ENCODE peak calls at places on chromosomes 4 and X, in seven cellular contexts. One of them, this sample, is unnamed.

GRCh38 chr4:150010525-150011126 is 67.6 kb upstream of the DCLK2 start:
- DNase-seq in lower lobe of right lung: no peak
- DNase-seq in GM23338: peak; percentile 80
- DNase-seq in foreskin fibroblast: peak; percentile 37
- DNase-seq in nephron progenitor cell: peak; percentile 9
- DNase-seq in activated B cell treated with CpG ODN at 0.5 μM for 24 hours: no peak
- DNase-seq in mesothelial cell of epicardium: no peak
- DNase-seq in this sample: no peak

GRCh38 chr4:176538217-176538925 is 218.6 kb downstream of the SPCS3 start:
- DNase-seq in lower lobe of right lung: no peak
- DNase-seq in GM23338: no peak
- DNase-seq in foreskin fibroblast: peak; percentile 88
- DNase-seq in nephron progenitor cell: no peak
- DNase-seq in activated B cell treated with CpG ODN at 0.5 μM for 24 hours: no peak
- DNase-seq in mesothelial cell of epicardium: no peak
- DNase-seq in this sample: no peak

GRCh38 chr4:3074846-3075651 is 568 bp downstream of the HTT start:
- DNase-seq in lower lobe of right lung: peak; percentile 84
- DNase-seq in GM23338: peak; percentile 91
- DNase-seq in foreskin fibroblast: peak; percentile 37
- DNase-seq in nephron progenitor cell: peak; percentile 82
- DNase-seq in activated B cell treated with CpG ODN at 0.5 μM for 24 hours: peak; percentile 39
- DNase-seq in mesothelial cell of epicardium: peak; percentile 44
- DNase-seq in this sample: peak; percentile 89

GRCh38 chrX:73401591-73402266 is 45.1 kb upstream of the CDX4 start:
- DNase-seq in lower lobe of right lung: no peak
- DNase-seq in GM23338: peak; percentile 20
- DNase-seq in foreskin fibroblast: no peak
- DNase-seq in nephron progenitor cell: peak; percentile 50
- DNase-seq in activated B cell treated with CpG ODN at 0.5 μM for 24 hours: no peak
- DNase-seq in mesothelial cell of epicardium: no peak
- DNase-seq in this sample: no peak

GRCh38 chr4:61202638-61203495 is 2.7 kb downstream of the ADGRL3 start:
- DNase-seq in lower lobe of right lung: no peak
- DNase-seq in GM23338: peak; percentile 63
- DNase-seq in foreskin fibroblast: no peak
- DNase-seq in nephron progenitor cell: peak; percentile 42
- DNase-seq in activated B cell treated with CpG ODN at 0.5 μM for 24 hours: no peak
- DNase-seq in mesothelial cell of epicardium: no peak
- DNase-seq in this sample: no peak

GRCh38 chrX:41723305-41723704 is 676 bp upstream of the GPR82 start:
- DNase-seq in lower lobe of right lung: no peak
- DNase-seq in GM23338: no peak
- DNase-seq in foreskin fibroblast: peak; percentile 16
- DNase-seq in nephron progenitor cell: no peak
- DNase-seq in activated B cell treated with CpG ODN at 0.5 μM for 24 hours: no peak
- DNase-seq in mesothelial cell of epicardium: no peak
- DNase-seq in this sample: no peak

GRCh38 chr4:165359501-165359900 is 19.3 kb upstream of the CPE start:
- DNase-seq in lower lobe of right lung: no peak
- DNase-seq in GM23338: no peak
- DNase-seq in foreskin fibroblast: no peak
- DNase-seq in nephron progenitor cell: no peak
- DNase-seq in activated B cell treated with CpG ODN at 0.5 μM for 24 hours: no peak
- DNase-seq in mesothelial cell of epicardium: no peak
- DNase-seq in this sample: no peak

GRCh38 chr4:175810360-175810759 is 1.7 kb downstream of the GPM6A start:
- DNase-seq in lower lobe of right lung: no peak
- DNase-seq in GM23338: no peak
- DNase-seq in foreskin fibroblast: no peak
- DNase-seq in nephron progenitor cell: no peak
- DNase-seq in activated B cell treated with CpG ODN at 0.5 μM for 24 hours: no peak
- DNase-seq in mesothelial cell of epicardium: no peak
- DNase-seq in this sample: no peak

GRCh38 chr4:52588771-52589591 is 70.1 kb downstream of the USP46 start:
- DNase-seq in lower lobe of right lung: no peak
- DNase-seq in GM23338: no peak
- DNase-seq in foreskin fibroblast: peak; percentile 74
- DNase-seq in nephron progenitor cell: no peak
- DNase-seq in activated B cell treated with CpG ODN at 0.5 μM for 24 hours: no peak
- DNase-seq in mesothelial cell of epicardium: no peak
- DNase-seq in this sample: no peak

GRCh38 chr4:133868856-133869255 is 332.7 kb downstream of the PABPC4L start:
- DNase-seq in lower lobe of right lung: no peak
- DNase-seq in GM23338: no peak
- DNase-seq in foreskin fibroblast: no peak
- DNase-seq in nephron progenitor cell: no peak
- DNase-seq in activated B cell treated with CpG ODN at 0.5 μM for 24 hours: no peak
- DNase-seq in mesothelial cell of epicardium: no peak
- DNase-seq in this sample: no peak

GRCh38 chr4:39706334-39706733 is 8.4 kb downstream of the UBE2K start:
- DNase-seq in lower lobe of right lung: no peak
- DNase-seq in GM23338: no peak
- DNase-seq in foreskin fibroblast: peak; percentile 86
- DNase-seq in nephron progenitor cell: no peak
- DNase-seq in activated B cell treated with CpG ODN at 0.5 μM for 24 hours: no peak
- DNase-seq in mesothelial cell of epicardium: no peak
- DNase-seq in this sample: no peak

GRCh38 chr4:84968936-84969335 is 2.4 kb upstream of the WDFY3 start:
- DNase-seq in lower lobe of right lung: no peak
- DNase-seq in GM23338: no peak
- DNase-seq in foreskin fibroblast: no peak
- DNase-seq in nephron progenitor cell: no peak
- DNase-seq in activated B cell treated with CpG ODN at 0.5 μM for 24 hours: no peak
- DNase-seq in mesothelial cell of epicardium: no peak
- DNase-seq in this sample: no peak

GRCh38 chrX:109841257-109841656 is 108.2 kb upstream of the ACSL4 start:
- DNase-seq in lower lobe of right lung: no peak
- DNase-seq in GM23338: no peak
- DNase-seq in foreskin fibroblast: no peak
- DNase-seq in nephron progenitor cell: no peak
- DNase-seq in activated B cell treated with CpG ODN at 0.5 μM for 24 hours: no peak
- DNase-seq in mesothelial cell of epicardium: no peak
- DNase-seq in this sample: no peak

DNA sequence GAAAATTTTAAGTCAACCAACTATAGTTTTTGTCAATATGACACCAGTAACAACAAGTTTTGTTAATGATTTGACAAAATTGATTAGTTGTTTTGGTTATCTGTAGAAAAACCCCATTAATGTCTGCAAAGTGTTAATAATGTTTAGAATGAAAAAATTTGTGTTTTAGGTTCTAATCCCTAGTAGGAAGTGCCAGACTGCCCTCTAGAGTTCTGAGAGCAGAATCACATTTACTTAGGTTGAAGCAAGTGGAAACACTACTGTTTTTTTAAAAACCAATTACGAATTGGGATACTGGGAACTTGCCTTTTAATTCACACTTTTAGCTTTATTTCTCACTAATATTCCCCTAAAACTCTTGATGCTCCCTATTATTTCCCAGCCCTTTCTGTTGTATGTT is 101.1 kb upstream of the CYLC1 start:
- DNase-seq in lower lobe of right lung: no peak
- DNase-seq in GM23338: peak; percentile 27
- DNase-seq in foreskin fibroblast: no peak
- DNase-seq in nephron progenitor cell: no peak
- DNase-seq in activated B cell treated with CpG ODN at 0.5 μM for 24 hours: no peak
- DNase-seq in mesothelial cell of epicardium: no peak
- DNase-seq in this sample: no peak
- TF ChIP-seq CTCF in lower lobe of right lung: peak; percentile 12
- TF ChIP-seq CTCF in GM23338: peak; percentile 49
- TF ChIP-seq CTCF in foreskin fibroblast: no peak
- TF ChIP-seq CTCF in nephron progenitor cell: peak; percentile 60
- TF ChIP-seq CTCF in activated B cell treated with CpG ODN at 0.5 μM for 24 hours: no peak
- TF ChIP-seq CTCF in mesothelial cell of epicardium: no peak
- TF ChIP-seq CTCF in this sample: peak; percentile 24

GRCh38 chr4:2008671-2008920 is 178 bp downstream of the NELFA start:
- DNase-seq in lower lobe of right lung: no peak
- DNase-seq in GM23338: peak; percentile 48
- DNase-seq in foreskin fibroblast: no peak
- DNase-seq in nephron progenitor cell: no peak
- DNase-seq in activated B cell treated with CpG ODN at 0.5 μM for 24 hours: no peak
- DNase-seq in mesothelial cell of epicardium: no peak
- DNase-seq in this sample: no peak

GRCh38 chr4:2006956-2007653 is 1.7 kb downstream of the NELFA start:
- DNase-seq in lower lobe of right lung: no peak
- DNase-seq in GM23338: no peak
- DNase-seq in foreskin fibroblast: peak; percentile 9
- DNase-seq in nephron progenitor cell: no peak
- DNase-seq in activated B cell treated with CpG ODN at 0.5 μM for 24 hours: no peak
- DNase-seq in mesothelial cell of epicardium: no peak
- DNase-seq in this sample: peak; percentile 21

GRCh38 chr4:2008921-2009650 is at the start of gene NELFA:
- DNase-seq in lower lobe of right lung: peak; percentile 97
- DNase-seq in GM23338: peak; percentile 99
- DNase-seq in foreskin fibroblast: peak; percentile 89
- DNase-seq in nephron progenitor cell: peak; percentile 93
- DNase-seq in activated B cell treated with CpG ODN at 0.5 μM for 24 hours: peak; percentile 93
- DNase-seq in mesothelial cell of epicardium: peak; percentile 88
- DNase-seq in this sample: peak; percentile 98

GRCh38 chr4:2007804-2008670 is 737 bp downstream of the NELFA start:
- DNase-seq in lower lobe of right lung: peak; percentile 53
- DNase-seq in GM23338: peak; percentile 30
- DNase-seq in foreskin fibroblast: no peak
- DNase-seq in nephron progenitor cell: peak; percentile 48
- DNase-seq in activated B cell treated with CpG ODN at 0.5 μM for 24 hours: no peak
- DNase-seq in mesothelial cell of epicardium: no peak
- DNase-seq in this sample: peak; percentile 65

DNA sequence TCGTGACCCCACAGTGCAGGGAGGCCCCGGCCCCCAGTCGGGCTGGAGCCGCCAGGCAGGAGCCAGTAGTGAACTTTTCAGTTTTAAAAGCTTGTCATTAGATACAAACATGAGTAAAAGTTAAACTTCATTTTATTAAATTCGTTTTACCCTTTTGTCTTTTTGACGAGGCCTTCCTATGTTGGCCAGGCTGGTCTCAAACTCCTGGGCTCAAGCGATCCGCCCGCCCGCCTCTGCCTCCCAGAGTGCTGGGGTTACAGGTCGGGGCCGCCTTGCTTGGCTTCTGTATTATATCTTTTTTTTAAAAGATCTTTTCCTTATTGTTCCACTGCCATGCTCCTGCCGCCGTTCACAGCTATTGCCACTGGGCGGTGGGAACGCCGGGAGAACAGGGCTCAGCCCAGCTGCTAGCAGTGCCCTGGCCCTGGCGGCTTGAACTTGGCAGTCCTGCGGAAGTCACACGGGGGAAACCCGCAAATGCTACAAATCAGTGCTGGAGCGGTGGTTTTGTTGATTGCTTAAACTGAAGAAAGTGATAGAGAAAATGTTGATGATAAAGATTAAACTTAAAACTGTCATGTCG is 968 bp upstream of the NELFA start:
- DNase-seq in lower lobe of right lung: peak; percentile 79
- DNase-seq in GM23338: peak; percentile 78
- DNase-seq in foreskin fibroblast: peak; percentile 62
- DNase-seq in nephron progenitor cell: peak; percentile 60
- DNase-seq in activated B cell treated with CpG ODN at 0.5 μM for 24 hours: peak; percentile 31
- DNase-seq in mesothelial cell of epicardium: no peak
- DNase-seq in this sample: peak; percentile 86
- TF ChIP-seq CTCF in lower lobe of right lung: peak; percentile 23
- TF ChIP-seq CTCF in GM23338: peak; percentile 20
- TF ChIP-seq CTCF in foreskin fibroblast: no peak
- TF ChIP-seq CTCF in nephron progenitor cell: no peak
- TF ChIP-seq CTCF in activated B cell treated with CpG ODN at 0.5 μM for 24 hours: no peak
- TF ChIP-seq CTCF in mesothelial cell of epicardium: no peak
- TF ChIP-seq CTCF in this sample: peak; percentile 9

DNA sequence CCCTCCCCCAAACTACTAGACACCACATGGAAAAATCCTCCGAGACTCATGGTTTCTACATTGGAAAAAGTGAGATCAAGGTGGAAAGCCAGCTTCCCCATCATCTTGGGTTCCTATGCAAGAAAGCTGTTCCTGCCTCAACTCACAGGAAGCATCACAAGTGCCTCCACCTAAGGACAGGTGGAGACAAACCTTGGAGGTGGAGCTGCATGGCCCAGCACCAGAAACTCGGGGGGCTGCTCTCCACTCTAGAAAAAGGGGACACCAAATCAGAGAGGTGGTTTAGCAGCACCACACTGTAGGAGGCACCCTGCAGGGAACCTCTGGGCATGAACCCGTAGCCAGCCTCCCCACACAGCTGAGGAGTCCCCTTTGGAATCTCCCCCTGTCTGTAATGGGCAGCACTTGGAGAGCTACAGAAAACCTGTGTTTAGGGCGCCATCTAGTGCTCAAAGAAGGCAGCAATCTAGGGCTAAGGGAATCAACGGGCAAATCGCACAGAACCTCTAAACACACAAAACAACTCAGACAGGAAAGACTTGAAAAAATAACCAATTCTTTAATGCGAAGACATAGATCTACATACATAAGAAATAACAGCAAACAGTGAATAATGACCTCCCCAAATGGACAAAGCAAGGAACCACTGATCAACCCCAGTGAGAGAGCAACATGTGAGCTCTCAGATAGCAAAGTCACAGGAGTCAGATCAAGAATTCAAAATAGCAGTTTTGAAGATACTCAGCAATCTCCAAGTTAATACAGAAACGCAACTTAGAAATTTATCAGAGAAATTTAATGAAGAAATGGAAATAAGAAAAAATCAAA is 37.0 kb upstream of the ZBTB33 start:
- DNase-seq in lower lobe of right lung: no peak
- DNase-seq in GM23338: peak; percentile 76
- DNase-seq in foreskin fibroblast: peak; percentile 36
- DNase-seq in nephron progenitor cell: peak; percentile 68
- DNase-seq in activated B cell treated with CpG ODN at 0.5 μM for 24 hours: no peak
- DNase-seq in mesothelial cell of epicardium: no peak
- DNase-seq in this sample: no peak
- TF ChIP-seq CTCF in lower lobe of right lung: peak; percentile 66
- TF ChIP-seq CTCF in GM23338: peak; percentile 69
- TF ChIP-seq CTCF in foreskin fibroblast: peak; percentile 70
- TF ChIP-seq CTCF in nephron progenitor cell: peak; percentile 59
- TF ChIP-seq CTCF in activated B cell treated with CpG ODN at 0.5 μM for 24 hours: no peak
- TF ChIP-seq CTCF in mesothelial cell of epicardium: peak; percentile 40
- TF ChIP-seq CTCF in this sample: peak; percentile 68

GRCh38 chr4:146032234-146032860 is 93.7 kb upstream of the ZNF827 start:
- DNase-seq in lower lobe of right lung: no peak
- DNase-seq in GM23338: peak; percentile 19
- DNase-seq in foreskin fibroblast: no peak
- DNase-seq in nephron progenitor cell: no peak
- DNase-seq in activated B cell treated with CpG ODN at 0.5 μM for 24 hours: no peak
- DNase-seq in mesothelial cell of epicardium: no peak
- DNase-seq in this sample: no peak

GRCh38 chr4:146029939-146030710 is 91.5 kb upstream of the ZNF827 start:
- DNase-seq in lower lobe of right lung: no peak
- DNase-seq in GM23338: peak; percentile 70
- DNase-seq in foreskin fibroblast: no peak
- DNase-seq in nephron progenitor cell: peak; percentile 12
- DNase-seq in activated B cell treated with CpG ODN at 0.5 μM for 24 hours: peak; percentile 35
- DNase-seq in mesothelial cell of epicardium: no peak
- DNase-seq in this sample: no peak

GRCh38 chr4:146023334-146023967 is 84.8 kb upstream of the ZNF827 start:
- DNase-seq in lower lobe of right lung: no peak
- DNase-seq in GM23338: no peak
- DNase-seq in foreskin fibroblast: no peak
- DNase-seq in nephron progenitor cell: no peak
- DNase-seq in activated B cell treated with CpG ODN at 0.5 μM for 24 hours: no peak
- DNase-seq in mesothelial cell of epicardium: no peak
- DNase-seq in this sample: no peak

GRCh38 chr4:146033149-146033548 is 94.5 kb upstream of the ZNF827 start:
- DNase-seq in lower lobe of right lung: no peak
- DNase-seq in GM23338: peak; percentile 21
- DNase-seq in foreskin fibroblast: no peak
- DNase-seq in nephron progenitor cell: no peak
- DNase-seq in activated B cell treated with CpG ODN at 0.5 μM for 24 hours: no peak
- DNase-seq in mesothelial cell of epicardium: no peak
- DNase-seq in this sample: no peak

GRCh38 chr4:146029147-146029546 is 90.5 kb upstream of the ZNF827 start:
- DNase-seq in lower lobe of right lung: no peak
- DNase-seq in GM23338: no peak
- DNase-seq in foreskin fibroblast: no peak
- DNase-seq in nephron progenitor cell: no peak
- DNase-seq in activated B cell treated with CpG ODN at 0.5 μM for 24 hours: no peak
- DNase-seq in mesothelial cell of epicardium: no peak
- DNase-seq in this sample: no peak
- TF ChIP-seq CTCF in lower lobe of right lung: no peak
- TF ChIP-seq CTCF in GM23338: no peak
- TF ChIP-seq CTCF in foreskin fibroblast: no peak
- TF ChIP-seq CTCF in nephron progenitor cell: no peak
- TF ChIP-seq CTCF in activated B cell treated with CpG ODN at 0.5 μM for 24 hours: no peak
- TF ChIP-seq CTCF in mesothelial cell of epicardium: no peak
- TF ChIP-seq CTCF in this sample: no peak

This sample was measured in upper lobe of right lung.